ENCODE peak calls at places on chromosome 1, in seven cellular contexts. E, D, C, W, T, I and Z are unnamed samples.

GRCh38 chr1:2939041-2939552 is 82.2 kb upstream of the ACTRT2 start:
- DNase-seq in E (no peak), D (no peak), C (no peak), W (no peak), T (no peak), I (no peak), Z (no peak)

GRCh38 chr1:63717511-63718120 is 56.2 kb upstream of the ROR1 start:
- DNase-seq in E (no peak), D (no peak), C (no peak), W (no peak), T (no peak), I (no peak), Z (no peak)

GRCh38 chr1:53733975-53734649 is 4.9 kb downstream of the GLIS1 start:
- DNase-seq in E (no peak), D (no peak), C (no peak), W (no peak), T (no peak), I (no peak), Z (no peak)

GRCh38 chr1:20426923-20427322 is 59.1 kb downstream of the CAMK2N1 start:
- DNase-seq in E (no peak), D (peak; percentile 33), C (no peak), W (no peak), T (no peak), I (no peak), Z (no peak)

GRCh38 chr1:78599294-78599693 is 21.0 kb upstream of the IFI44L start:
- DNase-seq in E (no peak), D (no peak), C (no peak), W (no peak), T (no peak), I (no peak), Z (no peak)

GRCh38 chr1:236419502-236419901 is 25.4 kb downstream of the EDARADD start:
- DNase-seq in E (no peak), D (no peak), C (no peak), W (no peak), T (no peak), I (no peak), Z (no peak)

GRCh38 chr1:4590766-4591165 is 63.6 kb upstream of the AJAP1 start:
- DNase-seq in E (no peak), D (no peak), C (no peak), W (no peak), T (no peak), I (no peak), Z (no peak)

GRCh38 chr1:232142403-232143314 is 487.3 kb downstream of the SIPA1L2 start:
- DNase-seq in E (no peak), D (peak; percentile 37), C (no peak), W (no peak), T (peak; percentile 93), I (peak; percentile 26), Z (no peak)

GRCh38 chr1:235298772-235299513 is 29.0 kb downstream of the ARID4B start:
- DNase-seq in E (no peak), D (no peak), C (no peak), W (no peak), T (no peak), I (no peak), Z (no peak)

GRCh38 chr1:201715801-201716741 is 112.9 kb upstream of the IPO9 start:
- DNase-seq in E (no peak), D (no peak), C (no peak), W (no peak), T (no peak), I (no peak), Z (no peak)

GRCh38 chr1:116485976-116486375 is 84.8 kb downstream of the CD58 start:
- DNase-seq in E (no peak), D (no peak), C (no peak), W (no peak), T (no peak), I (no peak), Z (no peak)

GRCh38 chr1:202599669-202600431 is 110.4 kb downstream of the SYT2 start:
- DNase-seq in E (peak; percentile 44), D (peak; percentile 45), C (no peak), W (peak; percentile 58), T (peak; percentile 94), I (no peak), Z (peak; percentile 55)

GRCh38 chr1:110893908-110894490 is 21.1 kb downstream of the CD53 start:
- DNase-seq in E (no peak), D (no peak), C (no peak), W (no peak), T (no peak), I (no peak), Z (no peak)

GRCh38 chr1:223733898-223734852 is 21.8 kb downstream of the CAPN2 start:
- DNase-seq in E (no peak), D (no peak), C (no peak), W (no peak), T (no peak), I (peak; percentile 60), Z (no peak)

GRCh38 chr1:212351588-212352362 is 62.9 kb downstream of the PACC1 start:
- DNase-seq in E (no peak), D (no peak), C (no peak), W (no peak), T (no peak), I (no peak), Z (no peak)

GRCh38 chr1:179023946-179024345 is 1.7 kb upstream of the FAM20B start:
- DNase-seq in E (no peak), D (no peak), C (no peak), W (no peak), T (no peak), I (no peak), Z (no peak)

GRCh38 chr1:5992814-5993552 is 758 bp upstream of the NPHP4 start:
- DNase-seq in E (no peak), D (no peak), C (no peak), W (no peak), T (no peak), I (peak; percentile 60), Z (peak; percentile 71)

GRCh38 chr1:203271018-203271743 is 34.1 kb upstream of the BTG2 start:
- DNase-seq in E (peak; percentile 36), D (no peak), C (no peak), W (no peak), T (peak; percentile 94), I (peak; percentile 36), Z (no peak)

GRCh38 chr1:26739251-26739914 is 43.6 kb downstream of the ARID1A start:
- DNase-seq in E (no peak), D (no peak), C (no peak), W (no peak), T (no peak), I (no peak), Z (no peak)

GRCh38 chr1:37124501-37124900 is 90.2 kb upstream of the GRIK3 start:
- DNase-seq in E (no peak), D (no peak), C (no peak), W (no peak), T (no peak), I (no peak), Z (no peak)

GRCh38 chr1:113976609-113977278 is 2.5 kb upstream of the OLFML3 start:
- DNase-seq in E (no peak), D (no peak), C (no peak), W (no peak), T (no peak), I (no peak), Z (no peak)

GRCh38 chr1:153677718-153678518 is 570 bp upstream of the NPR1 start:
- DNase-seq in E (peak; percentile 23), D (peak; percentile 28), C (peak; percentile 58), W (peak; percentile 69), T (no peak), I (peak; percentile 8), Z (peak; percentile 58)

GRCh38 chr1:21707086-21707840 is 38.1 kb upstream of the RAP1GAP start:
- DNase-seq in E (no peak), D (no peak), C (no peak), W (no peak), T (no peak), I (no peak), Z (no peak)

GRCh38 chr1:214525535-214526019 is 25.8 kb downstream of the PTPN14 start:
- DNase-seq in E (no peak), D (no peak), C (no peak), W (no peak), T (no peak), I (no peak), Z (no peak)

GRCh38 chr1:178684111-178684510 is 40.9 kb upstream of the RALGPS2 start:
- DNase-seq in E (no peak), D (no peak), C (no peak), W (no peak), T (no peak), I (no peak), Z (no peak)

GRCh38 chr1:10209905-10210810 is at the start of gene KIF1B:
- DNase-seq in E (peak; percentile 96), D (peak; percentile 97), C (peak; percentile 97), W (peak; percentile 100), T (peak; percentile 99), I (peak; percentile 96), Z (peak; percentile 94)

GRCh38 chr1:29945426-29945825 is 709.1 kb downstream of the PTPRU start:
- DNase-seq in E (no peak), D (no peak), C (no peak), W (no peak), T (no peak), I (no peak), Z (no peak)

GRCh38 chr1:230752407-230752806 is 5.2 kb downstream of the CAPN9 start:
- DNase-seq in E (peak; percentile 94), D (no peak), C (no peak), W (no peak), T (no peak), I (peak; percentile 83), Z (no peak)

GRCh38 chr1:208222376-208223110 is 21.6 kb downstream of the PLXNA2 start:
- DNase-seq in E (no peak), D (no peak), C (no peak), W (no peak), T (no peak), I (no peak), Z (no peak)